ENCODE peak calls at places on chromosomes 7 and 10, in seven cellular contexts. One of them, this sample, is unnamed.

GRCh38 chr7:29359480-29360093 is 165.0 kb downstream of the CHN2 start:
- DNase-seq in CD4-positive, alpha-beta memory T cell: no peak
- DNase-seq in SJSA1: no peak
- DNase-seq in aorta: no peak
- DNase-seq in mammary epithelial cell: no peak
- DNase-seq in A673: no peak
- DNase-seq in right cardiac atrium: no peak
- DNase-seq in this sample: no peak

GRCh38 chr10:42652860-42653259 is 14.5 kb upstream of the ZNF33B start:
- DNase-seq in CD4-positive, alpha-beta memory T cell: no peak
- DNase-seq in SJSA1: no peak
- DNase-seq in aorta: no peak
- DNase-seq in mammary epithelial cell: no peak
- DNase-seq in A673: no peak
- DNase-seq in right cardiac atrium: no peak
- DNase-seq in this sample: no peak

GRCh38 chr7:149003018-149003417 is 25.3 kb downstream of the PDIA4 start:
- DNase-seq in CD4-positive, alpha-beta memory T cell: no peak
- DNase-seq in SJSA1: no peak
- DNase-seq in aorta: peak; percentile 34
- DNase-seq in mammary epithelial cell: no peak
- DNase-seq in A673: no peak
- DNase-seq in right cardiac atrium: no peak
- DNase-seq in this sample: no peak

GRCh38 chr10:23293145-23293724 is 51.4 kb downstream of the C10orf67 start:
- DNase-seq in CD4-positive, alpha-beta memory T cell: peak; percentile 9
- DNase-seq in SJSA1: peak; percentile 8
- DNase-seq in aorta: no peak
- DNase-seq in mammary epithelial cell: peak; percentile 20
- DNase-seq in A673: peak; percentile 83
- DNase-seq in right cardiac atrium: no peak
- DNase-seq in this sample: no peak

GRCh38 chr10:14579405-14579804 is 195.3 kb downstream of the FAM107B start:
- DNase-seq in CD4-positive, alpha-beta memory T cell: no peak
- DNase-seq in SJSA1: no peak
- DNase-seq in aorta: no peak
- DNase-seq in mammary epithelial cell: no peak
- DNase-seq in A673: no peak
- DNase-seq in right cardiac atrium: no peak
- DNase-seq in this sample: no peak

GRCh38 chr10:122551450-122551849 is 9.1 kb upstream of the DMBT1 start:
- DNase-seq in CD4-positive, alpha-beta memory T cell: peak; percentile 40
- DNase-seq in SJSA1: no peak
- DNase-seq in aorta: no peak
- DNase-seq in mammary epithelial cell: no peak
- DNase-seq in A673: no peak
- DNase-seq in right cardiac atrium: no peak
- DNase-seq in this sample: peak; percentile 20

GRCh38 chr10:89548673-89549072 is 13.3 kb upstream of the SLC16A12 start:
- DNase-seq in CD4-positive, alpha-beta memory T cell: no peak
- DNase-seq in SJSA1: no peak
- DNase-seq in aorta: no peak
- DNase-seq in mammary epithelial cell: no peak
- DNase-seq in A673: no peak
- DNase-seq in right cardiac atrium: no peak
- DNase-seq in this sample: no peak

GRCh38 chr10:85993140-85993539 is 373.5 kb downstream of the GRID1 start:
- DNase-seq in CD4-positive, alpha-beta memory T cell: no peak
- DNase-seq in SJSA1: no peak
- DNase-seq in aorta: no peak
- DNase-seq in mammary epithelial cell: no peak
- DNase-seq in A673: no peak
- DNase-seq in right cardiac atrium: no peak
- DNase-seq in this sample: no peak

GRCh38 chr10:29083096-29083495 is 205.8 kb upstream of the LYZL1 start:
- DNase-seq in CD4-positive, alpha-beta memory T cell: no peak
- DNase-seq in SJSA1: peak; percentile 26
- DNase-seq in aorta: no peak
- DNase-seq in mammary epithelial cell: no peak
- DNase-seq in A673: no peak
- DNase-seq in right cardiac atrium: no peak
- DNase-seq in this sample: no peak

GRCh38 chr7:84210301-84210700 is 15.7 kb upstream of the SEMA3A start:
- DNase-seq in CD4-positive, alpha-beta memory T cell: no peak
- DNase-seq in SJSA1: no peak
- DNase-seq in aorta: no peak
- DNase-seq in mammary epithelial cell: no peak
- DNase-seq in A673: peak; percentile 93
- DNase-seq in right cardiac atrium: no peak
- DNase-seq in this sample: no peak

GRCh38 chr7:107233981-107234380 is 65.2 kb downstream of the HBP1 start:
- DNase-seq in CD4-positive, alpha-beta memory T cell: no peak
- DNase-seq in SJSA1: no peak
- DNase-seq in aorta: no peak
- DNase-seq in mammary epithelial cell: no peak
- DNase-seq in A673: no peak
- DNase-seq in right cardiac atrium: no peak
- DNase-seq in this sample: no peak

GRCh38 chr7:35985126-35985754 is 167.8 kb upstream of the EEPD1 start:
- DNase-seq in CD4-positive, alpha-beta memory T cell: peak; percentile 76
- DNase-seq in SJSA1: peak; percentile 56
- DNase-seq in aorta: peak; percentile 92
- DNase-seq in mammary epithelial cell: peak; percentile 38
- DNase-seq in A673: peak; percentile 80
- DNase-seq in right cardiac atrium: peak; percentile 83
- DNase-seq in this sample: peak; percentile 84

GRCh38 chr7:55536619-55537457 is 35.5 kb downstream of the VOPP1 start:
- DNase-seq in CD4-positive, alpha-beta memory T cell: no peak
- DNase-seq in SJSA1: no peak
- DNase-seq in aorta: no peak
- DNase-seq in mammary epithelial cell: no peak
- DNase-seq in A673: no peak
- DNase-seq in right cardiac atrium: no peak
- DNase-seq in this sample: no peak

GRCh38 chr7:5831196-5831595 is 49.4 kb upstream of the OCM start:
- DNase-seq in CD4-positive, alpha-beta memory T cell: no peak
- DNase-seq in SJSA1: no peak
- DNase-seq in aorta: no peak
- DNase-seq in mammary epithelial cell: no peak
- DNase-seq in A673: no peak
- DNase-seq in right cardiac atrium: peak; percentile 28
- DNase-seq in this sample: no peak

GRCh38 chr7:133784421-133785045 is 342.6 kb upstream of the LRGUK start:
- DNase-seq in CD4-positive, alpha-beta memory T cell: no peak
- DNase-seq in SJSA1: no peak
- DNase-seq in aorta: no peak
- DNase-seq in mammary epithelial cell: no peak
- DNase-seq in A673: peak; percentile 29
- DNase-seq in right cardiac atrium: no peak
- DNase-seq in this sample: no peak

GRCh38 chr7:92916751-92917369 is 80.5 kb upstream of the CDK6 start:
- DNase-seq in CD4-positive, alpha-beta memory T cell: no peak
- DNase-seq in SJSA1: peak; percentile 74
- DNase-seq in aorta: no peak
- DNase-seq in mammary epithelial cell: peak; percentile 78
- DNase-seq in A673: peak; percentile 27
- DNase-seq in right cardiac atrium: no peak
- DNase-seq in this sample: no peak

GRCh38 chr7:33886100-33886623 is 19.2 kb upstream of the BMPER start:
- DNase-seq in CD4-positive, alpha-beta memory T cell: no peak
- DNase-seq in SJSA1: no peak
- DNase-seq in aorta: no peak
- DNase-seq in mammary epithelial cell: no peak
- DNase-seq in A673: peak; percentile 66
- DNase-seq in right cardiac atrium: no peak
- DNase-seq in this sample: no peak

GRCh38 chr10:122530177-122530576 is 30.4 kb upstream of the DMBT1 start:
- DNase-seq in CD4-positive, alpha-beta memory T cell: no peak
- DNase-seq in SJSA1: no peak
- DNase-seq in aorta: peak; percentile 72
- DNase-seq in mammary epithelial cell: no peak
- DNase-seq in A673: no peak
- DNase-seq in right cardiac atrium: peak; percentile 68
- DNase-seq in this sample: no peak

GRCh38 chr10:93701903-93702277 is 502 bp downstream of the FRA10AC1 start:
- DNase-seq in CD4-positive, alpha-beta memory T cell: peak; percentile 44
- DNase-seq in SJSA1: no peak
- DNase-seq in aorta: no peak
- DNase-seq in mammary epithelial cell: peak; percentile 54
- DNase-seq in A673: no peak
- DNase-seq in right cardiac atrium: no peak
- DNase-seq in this sample: no peak

GRCh38 chr7:39186131-39186530 is 208.4 kb downstream of the POU6F2 start:
- DNase-seq in CD4-positive, alpha-beta memory T cell: no peak
- DNase-seq in SJSA1: no peak
- DNase-seq in aorta: no peak
- DNase-seq in mammary epithelial cell: no peak
- DNase-seq in A673: no peak
- DNase-seq in right cardiac atrium: no peak
- DNase-seq in this sample: no peak

GRCh38 chr7:128841961-128842673 is 11.9 kb downstream of the FLNC start:
- DNase-seq in CD4-positive, alpha-beta memory T cell: peak; percentile 48
- DNase-seq in SJSA1: peak; percentile 31
- DNase-seq in aorta: peak; percentile 85
- DNase-seq in mammary epithelial cell: no peak
- DNase-seq in A673: peak; percentile 63
- DNase-seq in right cardiac atrium: peak; percentile 36
- DNase-seq in this sample: no peak

GRCh38 chr10:129956285-129956649 is 7.8 kb downstream of the EBF3 start:
- DNase-seq in CD4-positive, alpha-beta memory T cell: no peak
- DNase-seq in SJSA1: no peak
- DNase-seq in aorta: no peak
- DNase-seq in mammary epithelial cell: no peak
- DNase-seq in A673: no peak
- DNase-seq in right cardiac atrium: no peak
- DNase-seq in this sample: no peak

GRCh38 chr7:94284120-94284519 is 110.6 kb upstream of the COL1A2 start:
- DNase-seq in CD4-positive, alpha-beta memory T cell: no peak
- DNase-seq in SJSA1: no peak
- DNase-seq in aorta: no peak
- DNase-seq in mammary epithelial cell: no peak
- DNase-seq in A673: peak; percentile 66
- DNase-seq in right cardiac atrium: no peak
- DNase-seq in this sample: no peak

GRCh38 chr7:156735861-156736260 is 95.3 kb downstream of the RNF32 start:
- DNase-seq in CD4-positive, alpha-beta memory T cell: no peak
- DNase-seq in SJSA1: no peak
- DNase-seq in aorta: no peak
- DNase-seq in mammary epithelial cell: no peak
- DNase-seq in A673: no peak
- DNase-seq in right cardiac atrium: no peak
- DNase-seq in this sample: no peak

GRCh38 chr7:96548664-96549063 is 161.0 kb downstream of the SEM1 start:
- DNase-seq in CD4-positive, alpha-beta memory T cell: no peak
- DNase-seq in SJSA1: no peak
- DNase-seq in aorta: no peak
- DNase-seq in mammary epithelial cell: peak; percentile 80
- DNase-seq in A673: no peak
- DNase-seq in right cardiac atrium: no peak
- DNase-seq in this sample: no peak

GRCh38 chr10:132532784-132533560 is 4.6 kb upstream of the INPP5A start:
- DNase-seq in CD4-positive, alpha-beta memory T cell: no peak
- DNase-seq in SJSA1: peak; percentile 81
- DNase-seq in aorta: peak; percentile 23
- DNase-seq in mammary epithelial cell: peak; percentile 83
- DNase-seq in A673: no peak
- DNase-seq in right cardiac atrium: no peak
- DNase-seq in this sample: no peak

GRCh38 chr10:131220601-131221171 is 90.8 kb downstream of the TCERG1L start:
- DNase-seq in CD4-positive, alpha-beta memory T cell: no peak
- DNase-seq in SJSA1: no peak
- DNase-seq in aorta: peak; percentile 61
- DNase-seq in mammary epithelial cell: no peak
- DNase-seq in A673: no peak
- DNase-seq in right cardiac atrium: no peak
- DNase-seq in this sample: no peak

GRCh38 chr7:108459922-108460551 is 3.8 kb upstream of the NRCAM start:
- DNase-seq in CD4-positive, alpha-beta memory T cell: no peak
- DNase-seq in SJSA1: peak; percentile 4
- DNase-seq in aorta: no peak
- DNase-seq in mammary epithelial cell: peak; percentile 22
- DNase-seq in A673: peak; percentile 80
- DNase-seq in right cardiac atrium: no peak
- DNase-seq in this sample: no peak

GRCh38 chr7:142873871-142874270 is 11.7 kb downstream of the TRPV6 start:
- DNase-seq in CD4-positive, alpha-beta memory T cell: no peak
- DNase-seq in SJSA1: no peak
- DNase-seq in aorta: peak; percentile 26
- DNase-seq in mammary epithelial cell: no peak
- DNase-seq in A673: no peak
- DNase-seq in right cardiac atrium: no peak
- DNase-seq in this sample: no peak

GRCh38 chr10:117240730-117241529 is at the start of gene SLC18A2:
- DNase-seq in CD4-positive, alpha-beta memory T cell: no peak
- DNase-seq in SJSA1: no peak
- DNase-seq in aorta: peak; percentile 57
- DNase-seq in mammary epithelial cell: no peak
- DNase-seq in A673: no peak
- DNase-seq in right cardiac atrium: no peak
- DNase-seq in this sample: no peak
- H3K4me1 ChIP-seq in CD4-positive, alpha-beta memory T cell: no peaks in the 10 kb centered on the region
- H3K4me1 ChIP-seq in SJSA1: no peaks in the 10 kb centered on the region
- H3K4me1 ChIP-seq in aorta: no peaks in the 10 kb centered on the region
- H3K4me1 ChIP-seq in mammary epithelial cell: no peaks in the 10 kb centered on the region
- H3K4me1 ChIP-seq in A673: no peaks in the 10 kb centered on the region
- H3K4me1 ChIP-seq in right cardiac atrium: no peaks in the 10 kb centered on the region
- H3K4me1 ChIP-seq in this sample: no peaks in the 10 kb centered on the region

GRCh38 chr7:127733976-127734375 is 82.0 kb downstream of the SND1 start:
- DNase-seq in CD4-positive, alpha-beta memory T cell: no peak
- DNase-seq in SJSA1: no peak
- DNase-seq in aorta: no peak
- DNase-seq in mammary epithelial cell: no peak
- DNase-seq in A673: no peak
- DNase-seq in right cardiac atrium: no peak
- DNase-seq in this sample: no peak
- H3K27ac ChIP-seq in CD4-positive, alpha-beta memory T cell: no peak overlapping the region
- H3K27ac ChIP-seq in SJSA1: no peak overlapping the region
- H3K27ac ChIP-seq in aorta: no peak overlapping the region
- H3K27ac ChIP-seq in mammary epithelial cell: no peak overlapping the region
- H3K27ac ChIP-seq in A673: no peak overlapping the region
- H3K27ac ChIP-seq in right cardiac atrium: no peak overlapping the region
- H3K27ac ChIP-seq in this sample: no peak overlapping the region

DNA sequence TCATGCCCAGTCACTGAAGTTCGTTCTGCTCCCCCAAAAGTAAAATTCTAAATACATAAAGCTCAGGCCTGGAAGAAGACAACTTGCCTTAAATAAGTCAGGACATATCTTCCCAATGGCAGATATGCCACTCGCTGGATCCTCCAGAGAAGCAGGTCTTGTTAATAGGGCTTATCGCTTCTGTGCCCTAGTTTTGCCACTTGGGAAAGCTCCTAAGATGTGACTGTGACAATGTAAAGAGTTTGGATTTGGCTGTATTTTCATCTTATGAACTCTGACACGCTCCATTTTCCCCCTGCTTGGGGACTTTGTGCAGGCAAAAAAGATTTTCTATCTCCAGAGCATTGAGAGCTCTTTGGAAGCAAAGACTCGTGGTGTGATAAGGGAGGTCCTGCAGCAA is 279.9 kb downstream of the WDR11 start:
- DNase-seq in CD4-positive, alpha-beta memory T cell: no peak
- DNase-seq in SJSA1: no peak
- DNase-seq in aorta: no peak
- DNase-seq in mammary epithelial cell: no peak
- DNase-seq in A673: no peak
- DNase-seq in right cardiac atrium: no peak
- DNase-seq in this sample: no peak
- H3K4me1 ChIP-seq in CD4-positive, alpha-beta memory T cell: no peaks in the 10 kb centered on the region
- H3K4me1 ChIP-seq in SJSA1: no peaks in the 10 kb centered on the region
- H3K4me1 ChIP-seq in aorta: no peaks in the 10 kb centered on the region
- H3K4me1 ChIP-seq in mammary epithelial cell: no peaks in the 10 kb centered on the region
- H3K4me1 ChIP-seq in A673: no peaks in the 10 kb centered on the region
- H3K4me1 ChIP-seq in right cardiac atrium: no peaks in the 10 kb centered on the region
- H3K4me1 ChIP-seq in this sample: no peaks in the 10 kb centered on the region

GRCh38 chr10:101354584-101355070 is 662 bp downstream of the BTRC start:
- DNase-seq in CD4-positive, alpha-beta memory T cell: no peak
- DNase-seq in SJSA1: no peak
- DNase-seq in aorta: no peak
- DNase-seq in mammary epithelial cell: no peak
- DNase-seq in A673: no peak
- DNase-seq in right cardiac atrium: no peak
- DNase-seq in this sample: no peak
- H3K27ac ChIP-seq in CD4-positive, alpha-beta memory T cell: peak overlapping the region; percentile 85
- H3K27ac ChIP-seq in SJSA1: peak overlapping the region; percentile 46
- H3K27ac ChIP-seq in aorta: no peak overlapping the region
- H3K27ac ChIP-seq in mammary epithelial cell: peak overlapping the region; percentile 66
- H3K27ac ChIP-seq in A673: peak overlapping the region; percentile 90
- H3K27ac ChIP-seq in right cardiac atrium: peak overlapping the region; percentile 40
- H3K27ac ChIP-seq in this sample: peak overlapping the region; percentile 45